ENCODE peak calls at places on chromosomes 7 and 10, in seven cellular contexts. Y is kidney glomerular epithelial cell; K is Kasumi-1; G is T-helper 9 cell; E is activated T-helper 1 cell treated with Interleukin-2 at 50 U/mL for 16 hours; U is stimulated activated naive CD4-positive, alpha-beta T cell treated with Interleukin-2 at 50 U/mL for 16 hours; S is spleen. T is an unnamed sample.

GRCh38 chr10:91163269-91163708 is 57.2 kb upstream of the PCGF5 start:
- DNase-seq in Y (peak), K (peak), G (peak), E (peak), U (peak), S (peak), T (no peak)

GRCh38 chr7:36506820-36507219 is 117.2 kb downstream of the ANLN start:
- DNase-seq in Y (no peak), K (no peak), G (no peak), E (no peak), U (no peak), S (no peak), T (peak)

GRCh38 chr10:67785098-67785497 is 52.9 kb downstream of the DNAJC12 start:
- DNase-seq in Y (no peak), K (peak), G (no peak), E (no peak), U (no peak), S (no peak), T (no peak)

GRCh38 chr7:96663871-96664445 is 45.7 kb downstream of the SEM1 start:
- DNase-seq in Y (no peak), K (peak), G (no peak), E (no peak), U (no peak), S (no peak), T (no peak)

GRCh38 chr10:85977642-85978041 is 389.0 kb downstream of the GRID1 start:
- DNase-seq in Y (no peak), K (no peak), G (no peak), E (no peak), U (no peak), S (no peak), T (no peak)

GRCh38 chr10:96910488-96911395 is 78.6 kb downstream of the LCOR start:
- DNase-seq in Y (peak), K (peak), G (no peak), E (no peak), U (no peak), S (no peak), T (peak)

GRCh38 chr10:58784361-58784760 is 271.7 kb downstream of the BICC1 start:
- DNase-seq in Y (no peak), K (no peak), G (no peak), E (no peak), U (no peak), S (no peak), T (no peak)

GRCh38 chr7:78543976-78544375 is 745.4 kb downstream of the PHTF2 start:
- DNase-seq in Y (no peak), K (no peak), G (no peak), E (no peak), U (no peak), S (no peak), T (no peak)

GRCh38 chr10:80277567-80278250 is 11.7 kb downstream of the MAT1A start:
- DNase-seq in Y (no peak), K (no peak), G (no peak), E (no peak), U (no peak), S (no peak), T (no peak)

GRCh38 chr10:125231116-125231812 is 70.9 kb upstream of the CTBP2 start:
- DNase-seq in Y (peak), K (no peak), G (no peak), E (no peak), U (no peak), S (peak), T (peak)

GRCh38 chr10:18157909-18158308 is 17.7 kb downstream of the CACNB2 start:
- DNase-seq in Y (peak), K (no peak), G (no peak), E (no peak), U (no peak), S (no peak), T (no peak)

GRCh38 chr10:110081914-110082313 is 74.1 kb downstream of the ADD3 start:
- DNase-seq in Y (peak), K (peak), G (no peak), E (no peak), U (no peak), S (no peak), T (no peak)

GRCh38 chr10:8069627-8070026 is 15.1 kb downstream of the GATA3 start:
- DNase-seq in Y (no peak), K (no peak), G (no peak), E (no peak), U (no peak), S (no peak), T (peak)

GRCh38 chr7:73974101-73974947 is 53.6 kb upstream of the ELN start:
- DNase-seq in Y (no peak), K (no peak), G (no peak), E (no peak), U (no peak), S (peak), T (no peak)

GRCh38 chr7:11830582-11831382 is 1.2 kb downstream of the THSD7A start:
- DNase-seq in Y (peak), K (no peak), G (no peak), E (no peak), U (no peak), S (no peak), T (no peak)

GRCh38 chr10:44961931-44962750 is 2.5 kb downstream of the RASSF4 start:
- DNase-seq in Y (no peak), K (no peak), G (no peak), E (no peak), U (no peak), S (peak), T (no peak)

GRCh38 chr7:131196808-131197207 is 130.9 kb upstream of the MKLN1 start:
- DNase-seq in Y (peak), K (no peak), G (no peak), E (no peak), U (no peak), S (no peak), T (no peak)

GRCh38 chr10:4174197-4174596 is 389.2 kb upstream of the KLF6 start:
- DNase-seq in Y (no peak), K (no peak), G (no peak), E (no peak), U (no peak), S (no peak), T (no peak)